ENCODE peak calls at places on chromosomes 16 and 17, in ten cellular contexts. Q is mammary epithelial cell; S is endodermal cell; U is lower leg skin; C is HL-60; V is fibroblast of lung; B is MM.1S; W is body of pancreas; T is AG04450; M is CD4-positive, alpha-beta T cell. I is an unnamed sample.

GRCh38 chr17:49249292-49249794 is 18.8 kb upstream of the PHOSPHO1 start:
- DNase-seq in Q (no peak), S (no peak), U (no peak), C (no peak), V (peak), B (no peak), W (no peak), T (no peak), M (no peak), I (no peak)

GRCh38 chr16:60907645-60908044 is 1128.6 kb downstream of the CDH8 start:
- DNase-seq in Q (no peak), S (no peak), U (no peak), C (no peak), V (no peak), B (no peak), W (no peak), T (no peak), M (no peak), I (no peak)

GRCh38 chr17:42249681-42250446 is 26.3 kb downstream of the STAT5B start:
- DNase-seq in Q (no peak), S (no peak), U (no peak), C (no peak), V (no peak), B (peak), W (no peak), T (no peak), M (peak), I (no peak)

GRCh38 chr17:62781356-62781755 is 26.8 kb downstream of the MARCHF10 start:
- DNase-seq in Q (no peak), S (peak), U (peak), C (peak), V (peak), B (no peak), W (no peak), T (no peak), M (no peak), I (no peak)

GRCh38 chr16:27320261-27321012 is 6.7 kb downstream of the IL4R start:
- DNase-seq in Q (no peak), S (peak), U (no peak), C (no peak), V (no peak), B (no peak), W (no peak), T (no peak), M (no peak), I (no peak)

GRCh38 chr17:13153036-13153435 is 135.2 kb upstream of the ELAC2 start:
- DNase-seq in Q (peak), S (no peak), U (no peak), C (no peak), V (peak), B (no peak), W (no peak), T (no peak), M (no peak), I (no peak)

GRCh38 chr16:71917900-71918299 is 22.6 kb downstream of the IST1 start:
- DNase-seq in Q (no peak), S (no peak), U (no peak), C (no peak), V (peak), B (no peak), W (no peak), T (no peak), M (no peak), I (no peak)

GRCh38 chr17:61362396-61362795 is 37.2 kb upstream of the TBX2 start:
- DNase-seq in Q (no peak), S (peak), U (no peak), C (no peak), V (no peak), B (no peak), W (no peak), T (no peak), M (no peak), I (no peak)

GRCh38 chr16:67936876-67937605 is 391 bp upstream of the PSMB10 start:
- DNase-seq in Q (peak), S (no peak), U (no peak), C (peak), V (no peak), B (peak), W (no peak), T (no peak), M (peak), I (peak)

GRCh38 chr17:17269926-17270773 is 10.9 kb downstream of the COPS3 start:
- DNase-seq in Q (no peak), S (peak), U (no peak), C (no peak), V (no peak), B (peak), W (peak), T (no peak), M (peak), I (no peak)

GRCh38 chr17:45976391-45976754 is 22.7 kb upstream of the STH start:
- DNase-seq in Q (no peak), S (no peak), U (no peak), C (no peak), V (no peak), B (no peak), W (no peak), T (no peak), M (no peak), I (no peak)

DNA sequence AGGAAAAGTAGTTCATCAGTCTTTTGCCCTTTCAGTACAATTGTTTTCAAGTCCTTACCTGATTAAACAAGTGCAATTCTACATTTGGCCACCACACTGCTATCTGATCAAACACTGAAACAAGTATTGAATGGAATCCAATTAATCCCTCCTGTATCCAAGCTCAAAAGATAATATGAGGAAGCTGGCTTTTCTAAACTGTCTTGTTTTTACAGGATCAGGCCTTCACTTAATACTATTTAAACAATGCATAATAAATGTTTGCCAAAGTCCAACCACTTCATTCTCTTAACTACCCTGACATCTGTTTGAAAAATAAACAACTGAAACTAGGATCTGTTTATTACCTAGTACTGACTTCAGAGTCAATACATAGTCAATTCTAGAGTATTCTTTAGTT is 131.6 kb downstream of the MRTFB start:
- DNase-seq in Q (peak), S (no peak), U (no peak), C (no peak), V (peak), B (no peak), W (no peak), T (no peak), M (no peak), I (no peak)
- TF ChIP-seq CTCF in Q (peak), S (peak), U (no peak), C (no peak), V (no peak), B (peak), W (peak), T (peak), M (no peak), I (peak)

GRCh38 chr17:565506-565905 is 149.1 kb downstream of the VPS53 start:
- DNase-seq in Q (no peak), S (peak), U (no peak), C (no peak), V (no peak), B (no peak), W (no peak), T (no peak), M (no peak), I (no peak)
- TF ChIP-seq CTCF in Q (no peak), S (peak), U (no peak), C (no peak), V (no peak), B (no peak), W (no peak), T (peak), M (no peak), I (no peak)

GRCh38 chr17:78559749-78560368 is 17.3 kb downstream of the DNAH17 start:
- DNase-seq in Q (no peak), S (peak), U (no peak), C (peak), V (no peak), B (no peak), W (peak), T (no peak), M (no peak), I (no peak)
- TF ChIP-seq CTCF in Q (no peak), S (peak), U (no peak), C (no peak), V (no peak), B (peak), W (no peak), T (no peak), M (no peak), I (no peak)

DNA sequence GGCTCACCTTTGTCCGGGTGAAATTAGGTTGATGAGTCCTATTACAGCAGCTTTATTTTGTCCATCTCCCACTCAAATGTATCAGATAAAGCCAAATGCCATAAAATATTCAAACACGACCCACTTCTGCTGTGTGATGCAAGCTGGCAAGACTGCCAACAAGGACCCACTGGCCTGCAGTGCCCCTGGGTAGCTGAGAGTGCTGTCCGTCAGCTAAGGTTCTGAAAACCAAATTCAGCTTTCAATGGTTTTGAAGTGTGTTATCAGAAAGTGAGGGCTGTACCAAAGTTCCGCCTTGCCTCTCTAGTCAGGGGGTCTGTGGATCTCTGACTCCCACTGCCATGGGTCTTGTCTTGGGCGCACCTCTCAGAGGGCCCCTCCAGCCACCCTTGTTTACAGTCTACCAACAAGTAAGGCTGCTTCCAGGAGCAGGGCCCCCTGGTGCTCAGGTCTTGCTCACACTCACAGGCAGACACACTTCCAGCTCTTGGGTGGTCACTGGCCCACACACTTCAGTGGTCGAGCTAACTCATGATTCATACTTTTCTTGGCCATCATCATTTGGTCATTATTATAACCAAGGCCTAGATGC is 10.5 kb upstream of the CCDC182 start:
- DNase-seq in Q (no peak), S (peak), U (no peak), C (no peak), V (no peak), B (no peak), W (no peak), T (no peak), M (no peak), I (no peak)
- TF ChIP-seq CTCF in Q (no peak), S (peak), U (no peak), C (no peak), V (no peak), B (no peak), W (no peak), T (no peak), M (no peak), I (no peak)

GRCh38 chr17:7560172-7561027 is 1.3 kb upstream of the SENP3 start:
- DNase-seq in Q (peak), S (peak), U (peak), C (no peak), V (peak), B (peak), W (peak), T (no peak), M (peak), I (peak)
- TF ChIP-seq CTCF in Q (peak), S (peak), U (no peak), C (peak), V (peak), B (peak), W (peak), T (peak), M (no peak), I (peak)

GRCh38 chr17:38867179-38867994 is 2.5 kb upstream of the LASP1 start:
- DNase-seq in Q (peak), S (peak), U (peak), C (no peak), V (peak), B (peak), W (peak), T (no peak), M (peak), I (no peak)
- TF ChIP-seq CTCF in Q (no peak), S (peak), U (no peak), C (no peak), V (peak), B (peak), W (no peak), T (peak), M (peak), I (peak)

GRCh38 chr16:69860233-69861231 is 90.6 kb upstream of the CLEC18A start:
- DNase-seq in Q (no peak), S (no peak), U (no peak), C (no peak), V (no peak), B (no peak), W (no peak), T (no peak), M (no peak), I (no peak)

GRCh38 chr16:69861276-69862030 is 89.7 kb upstream of the CLEC18A start:
- DNase-seq in Q (no peak), S (no peak), U (no peak), C (no peak), V (peak), B (no peak), W (peak), T (peak), M (no peak), I (no peak)

GRCh38 chr16:69858196-69859104 is 92.7 kb upstream of the CLEC18A start:
- DNase-seq in Q (no peak), S (no peak), U (no peak), C (no peak), V (no peak), B (no peak), W (no peak), T (no peak), M (no peak), I (no peak)

GRCh38 chr16:69855587-69855986 is 93.5 kb downstream of the WWP2 start:
- DNase-seq in Q (no peak), S (no peak), U (no peak), C (no peak), V (no peak), B (no peak), W (no peak), T (no peak), M (no peak), I (no peak)

GRCh38 chr16:69859105-69859969 is 91.8 kb upstream of the CLEC18A start:
- DNase-seq in Q (peak), S (peak), U (no peak), C (no peak), V (peak), B (no peak), W (peak), T (no peak), M (no peak), I (peak)
- TF ChIP-seq CTCF in Q (peak), S (peak), U (no peak), C (no peak), V (peak), B (peak), W (no peak), T (peak), M (no peak), I (peak)

GRCh38 chr16:16933861-16934260 is 536.9 kb downstream of the XYLT1 start:
- DNase-seq in Q (no peak), S (peak), U (no peak), C (no peak), V (no peak), B (no peak), W (no peak), T (no peak), M (no peak), I (no peak)
- TF ChIP-seq CTCF in Q (no peak), S (peak), U (no peak), C (no peak), V (no peak), B (no peak), W (no peak), T (no peak), M (no peak), I (no peak)

DNA sequence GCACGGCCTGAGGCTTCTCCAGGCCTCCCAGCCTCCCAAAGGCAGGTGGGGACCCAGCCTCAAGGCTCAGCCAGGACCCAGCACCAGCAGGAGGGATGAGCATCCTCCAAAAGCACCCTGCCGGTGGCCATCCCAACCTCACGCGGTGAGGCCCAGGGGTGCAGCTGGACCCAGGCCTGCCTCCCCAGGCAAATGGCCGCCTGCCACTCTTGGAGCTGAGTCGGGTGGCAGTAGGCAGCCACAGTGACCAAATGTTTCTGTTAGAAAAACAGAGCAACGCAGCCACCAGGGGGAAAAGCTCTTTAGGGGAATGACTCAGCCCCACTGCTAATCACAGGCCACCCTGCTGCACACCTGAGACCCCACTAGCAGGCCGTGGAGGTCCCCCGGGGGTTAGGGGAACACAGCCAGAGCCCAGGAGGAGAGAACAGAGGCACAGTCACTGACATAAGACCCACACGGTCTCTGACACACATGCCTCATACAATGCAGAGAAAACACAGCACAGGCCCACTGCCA is 12.5 kb downstream of the BCAR1 start:
- DNase-seq in Q (no peak), S (no peak), U (no peak), C (no peak), V (no peak), B (no peak), W (peak), T (no peak), M (no peak), I (no peak)
- TF ChIP-seq CTCF in Q (peak), S (peak), U (no peak), C (no peak), V (peak), B (no peak), W (no peak), T (peak), M (no peak), I (no peak)

GRCh38 chr17:7841622-7842379 is 7.8 kb downstream of the KDM6B start:
- DNase-seq in Q (peak), S (peak), U (peak), C (no peak), V (peak), B (peak), W (peak), T (peak), M (peak), I (peak)
- TF ChIP-seq CTCF in Q (no peak), S (no peak), U (no peak), C (no peak), V (no peak), B (peak), W (no peak), T (no peak), M (peak), I (peak)

I was measured in GM13977.